ENCODE peak calls at places on chromosomes 1 and 21, in seven cellular contexts. O is neuronal stem cell, Q is H9, P is mesenchymal stem cell, R is mesendoderm, S is H1, V is trophoblast cell. Y is an unnamed sample. For H3K79me1, the result is how much of the 10 kb centered on the place peaks cover.

GRCh38 chr1:16984717-16985116 is 4.3 kb upstream of the MFAP2 start:
- DNase-seq in O (no peak), Q (no peak), P (peak), R (peak), S (peak), V (peak), Y (peak)

GRCh38 chr1:94773296-94773809 is 46.8 kb upstream of the SLC44A3 start:
- DNase-seq in O (no peak), Q (no peak), P (peak), R (peak), S (no peak), V (no peak), Y (no peak)

GRCh38 chr1:207848234-207848633 is 62.7 kb downstream of the CD34 start:
- DNase-seq in O (no peak), Q (no peak), P (peak), R (no peak), S (no peak), V (peak), Y (peak)

GRCh38 chr1:208534979-208535378 is 290.8 kb upstream of the PLXNA2 start:
- DNase-seq in O (no peak), Q (no peak), P (no peak), R (no peak), S (no peak), V (no peak), Y (no peak)

GRCh38 chr1:210922666-210923065 is 211.3 kb downstream of the KCNH1 start:
- DNase-seq in O (no peak), Q (no peak), P (no peak), R (no peak), S (no peak), V (no peak), Y (no peak)

GRCh38 chr21:43865471-43866181 is 603 bp downstream of the AGPAT3 start:
- DNase-seq in O (no peak), Q (no peak), P (peak), R (no peak), S (peak), V (peak), Y (peak)

GRCh38 chr21:25638634-25639166 is 358 bp upstream of the JAM2 start:
- DNase-seq in O (peak), Q (no peak), P (peak), R (no peak), S (no peak), V (peak), Y (peak)

GRCh38 chr1:204345425-204345824 is 14.3 kb downstream of the PLEKHA6 start:
- DNase-seq in O (no peak), Q (no peak), P (no peak), R (no peak), S (no peak), V (no peak), Y (no peak)

GRCh38 chr1:216119600-216119999 is 303.6 kb downstream of the USH2A start:
- DNase-seq in O (no peak), Q (no peak), P (peak), R (peak), S (no peak), V (peak), Y (peak)

GRCh38 chr1:60678381-60678780 is 404.0 kb upstream of the NFIA start:
- DNase-seq in O (no peak), Q (no peak), P (no peak), R (no peak), S (no peak), V (no peak), Y (no peak)

GRCh38 chr1:119554188-119554587 is 47.2 kb downstream of the HSD3B1 start:
- DNase-seq in O (no peak), Q (no peak), P (peak), R (peak), S (no peak), V (no peak), Y (peak)

GRCh38 chr1:207081106-207081505 is 7.6 kb upstream of the C4BPB start:
- DNase-seq in O (no peak), Q (no peak), P (peak), R (no peak), S (no peak), V (no peak), Y (no peak)

GRCh38 chr1:162236622-162237021 is 140.0 kb downstream of the SPATA46 start:
- DNase-seq in O (no peak), Q (no peak), P (no peak), R (no peak), S (no peak), V (no peak), Y (no peak)

GRCh38 chr1:118429856-118430255 is 244.8 kb upstream of the SPAG17 start:
- DNase-seq in O (no peak), Q (no peak), P (no peak), R (no peak), S (no peak), V (no peak), Y (no peak)

GRCh38 chr1:67601955-67602354 is 83.0 kb upstream of the GADD45A start:
- DNase-seq in O (no peak), Q (no peak), P (no peak), R (no peak), S (no peak), V (no peak), Y (no peak)

GRCh38 chr1:46342084-46342656 is 1.6 kb downstream of the NSUN4 start:
- DNase-seq in O (no peak), Q (no peak), P (peak), R (peak), S (no peak), V (peak), Y (peak)

GRCh38 chr1:153119491-153119971 is 6.2 kb upstream of the SPRR2F start:
- DNase-seq in O (no peak), Q (no peak), P (no peak), R (no peak), S (no peak), V (no peak), Y (no peak)

GRCh38 chr21:34276711-34277425 is 86.9 kb upstream of the KCNE2 start:
- DNase-seq in O (no peak), Q (no peak), P (peak), R (no peak), S (no peak), V (no peak), Y (no peak)

GRCh38 chr1:1359668-1360468 is 1.5 kb upstream of the MXRA8 start:
- DNase-seq in O (no peak), Q (no peak), P (peak), R (no peak), S (no peak), V (peak), Y (peak)

GRCh38 chr1:153390938-153391710 is at the start of gene S100A8:
- DNase-seq in O (no peak), Q (no peak), P (no peak), R (no peak), S (no peak), V (peak), Y (no peak)

GRCh38 chr21:43188181-43188580 is 19.4 kb downstream of the CRYAA start:
- DNase-seq in O (no peak), Q (no peak), P (no peak), R (no peak), S (no peak), V (no peak), Y (no peak)

GRCh38 chr1:189682591-189682990 is 795.1 kb downstream of the BRINP3 start:
- DNase-seq in O (no peak), Q (no peak), P (no peak), R (no peak), S (no peak), V (peak), Y (no peak)

GRCh38 chr21:16322423-16322822 is 592.6 kb downstream of the USP25 start:
- DNase-seq in O (no peak), Q (no peak), P (no peak), R (no peak), S (no peak), V (no peak), Y (no peak)

GRCh38 chr1:18951818-18952391 is 4.6 kb downstream of the IFFO2 start:
- DNase-seq in O (no peak), Q (no peak), P (peak), R (no peak), S (no peak), V (peak), Y (no peak)

GRCh38 chr1:52365091-52365745 is 787 bp downstream of the CC2D1B start:
- DNase-seq in O (no peak), Q (peak), P (peak), R (peak), S (peak), V (peak), Y (peak)

GRCh38 chr1:52842643-52843310 is at the start of gene ZYG11A:
- DNase-seq in O (peak), Q (peak), P (peak), R (peak), S (peak), V (peak), Y (peak)

GRCh38 chr1:239630767-239631166 is 244.4 kb downstream of the CHRM3 start:
- DNase-seq in O (no peak), Q (peak), P (no peak), R (peak), S (no peak), V (no peak), Y (no peak)
- H3K79me1 ChIP-seq in O (under half), Q (under half), P (under half), R (under half), S (under half), V (under half), Y (under half)

DNA sequence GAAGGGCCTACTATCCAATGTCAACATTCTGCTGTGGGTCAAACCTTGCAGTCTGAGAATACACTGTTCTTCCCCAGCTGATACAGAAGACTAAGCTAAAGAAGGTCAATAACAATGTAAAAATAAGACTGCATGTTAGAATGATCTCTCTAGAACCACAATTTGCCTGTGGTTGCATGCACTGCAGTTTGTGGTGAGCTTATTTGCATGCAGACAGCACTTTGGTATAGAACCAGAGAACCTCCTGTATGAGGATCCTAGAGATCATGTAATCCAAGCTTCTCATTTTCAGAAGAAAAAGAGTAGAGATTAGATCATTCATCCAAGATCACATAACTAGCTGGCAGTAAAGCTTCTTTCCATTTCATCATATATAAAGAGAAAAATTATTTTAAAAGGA is 15.8 kb downstream of the SYNJ1 start:
- DNase-seq in O (no peak), Q (no peak), P (no peak), R (no peak), S (no peak), V (no peak), Y (no peak)
- H3K79me1 ChIP-seq in O (under half), Q (under half), P (under half), R (under half), S (under half), V (under half), Y (under half)

GRCh38 chr1:200153277-200154055 is 126.0 kb downstream of the NR5A2 start:
- DNase-seq in O (no peak), Q (no peak), P (peak), R (no peak), S (no peak), V (no peak), Y (no peak)
- H3K79me1 ChIP-seq in O (under half), Q (under half), P (under half), R (under half), S (under half), V (under half), Y (under half)

DNA sequence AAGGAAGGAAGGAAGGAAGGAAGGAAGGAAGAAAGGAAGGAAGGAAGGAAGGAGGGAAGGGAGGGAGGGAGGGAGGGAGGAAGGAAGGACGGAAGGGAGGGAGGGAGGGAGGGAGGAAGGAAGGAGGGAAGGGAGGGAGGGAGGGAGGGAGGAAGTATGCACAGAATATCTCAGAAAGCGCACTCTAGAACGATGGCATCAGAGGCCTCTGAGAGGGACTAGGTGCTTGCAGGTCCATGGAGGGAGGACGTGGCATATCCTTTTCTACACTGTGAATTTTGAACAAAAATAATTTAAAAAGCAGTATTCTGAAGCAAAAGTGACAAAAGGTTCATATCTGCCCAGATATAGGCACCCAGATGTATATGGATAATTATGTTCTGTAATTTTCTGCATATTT is 65.5 kb downstream of the SYF2 start:
- DNase-seq in O (no peak), Q (no peak), P (no peak), R (no peak), S (no peak), V (no peak), Y (no peak)
- H3K79me1 ChIP-seq in O (under half), Q (under half), P (under half), R (under half), S (under half), V (under half), Y (under half)

DNA sequence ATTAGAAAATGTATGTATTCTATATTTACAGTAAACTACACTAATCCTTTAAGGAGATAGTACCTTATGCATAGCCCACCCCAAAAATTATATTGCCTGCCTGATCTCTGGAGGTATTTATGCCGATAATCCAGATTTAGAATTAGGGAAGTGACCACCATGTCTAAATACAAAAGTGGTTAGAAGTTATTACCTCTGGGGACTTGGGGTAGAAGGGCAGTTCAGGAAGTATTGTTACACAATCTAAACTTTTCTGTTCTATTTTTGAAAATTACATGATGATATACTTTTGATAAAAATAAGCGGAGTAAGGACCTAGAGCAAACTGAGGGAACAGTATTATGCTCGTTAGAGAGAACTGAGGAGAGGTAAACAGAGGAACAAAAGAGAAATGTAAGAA is 90.5 kb upstream of the ZP4 start:
- DNase-seq in O (no peak), Q (no peak), P (no peak), R (no peak), S (no peak), V (no peak), Y (no peak)
- H3K79me1 ChIP-seq in O (under half), Q (under half), P (under half), R (under half), S (under half), V (under half), Y (under half)

GRCh38 chr1:214476229-214476957 is 75.0 kb downstream of the PTPN14 start:
- DNase-seq in O (no peak), Q (peak), P (peak), R (peak), S (no peak), V (no peak), Y (no peak)
- H3K79me1 ChIP-seq in O (under half), Q (under half), P (under half), R (under half), S (under half), V (under half), Y (half or more)

DNA sequence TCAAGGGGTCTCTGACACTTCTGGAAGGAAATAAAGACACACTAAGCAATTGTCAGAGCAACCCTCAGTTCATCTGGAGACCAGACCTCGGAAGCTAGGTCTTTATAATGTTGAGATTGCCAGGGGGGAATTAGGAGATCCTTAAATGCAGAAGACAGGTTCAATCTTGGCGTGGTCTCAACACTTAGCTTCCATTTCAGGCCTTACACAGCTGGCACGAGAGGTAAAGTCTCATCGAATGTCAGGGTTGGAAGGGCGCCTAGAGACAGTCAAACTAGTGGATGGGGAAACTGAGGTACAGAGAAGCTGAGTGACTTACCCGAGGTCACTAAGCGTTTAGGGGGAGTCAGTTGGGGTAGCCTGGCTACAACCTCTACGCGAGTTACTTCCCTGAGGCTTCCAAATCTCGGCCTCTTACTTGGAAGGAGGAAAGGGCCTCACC is 562 bp upstream of the EPB41 start:
- DNase-seq in O (no peak), Q (no peak), P (no peak), R (no peak), S (no peak), V (no peak), Y (no peak)
- H3K79me1 ChIP-seq in O (under half), Q (under half), P (under half), R (under half), S (under half), V (under half), Y (under half)

DNA sequence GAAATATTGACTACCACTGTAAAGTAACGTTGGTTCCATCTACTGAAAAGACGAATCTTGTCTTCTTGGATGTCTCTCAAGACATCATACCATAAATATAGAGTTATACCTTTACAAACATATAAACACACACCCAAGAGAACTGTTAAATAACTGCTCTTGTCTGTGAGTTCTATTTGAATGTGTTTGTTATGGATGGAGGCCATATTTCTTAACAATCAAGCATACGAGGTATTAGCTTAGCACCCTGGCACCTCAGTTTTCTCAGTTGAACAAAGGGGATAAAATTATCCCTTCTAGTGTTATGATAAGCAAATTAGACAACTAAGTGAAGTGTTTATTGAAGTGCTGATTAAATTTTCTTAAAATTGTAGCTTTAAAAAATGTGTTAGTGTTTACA is 336.6 kb upstream of the ZRANB2 start:
- DNase-seq in O (no peak), Q (no peak), P (no peak), R (no peak), S (no peak), V (no peak), Y (no peak)
- H3K79me1 ChIP-seq in O (under half), Q (under half), P (under half), R (under half), S (under half), V (under half), Y (under half)

GRCh38 chr1:8218351-8219092 is 99.4 kb upstream of the SLC45A1 start:
- DNase-seq in O (no peak), Q (no peak), P (peak), R (no peak), S (no peak), V (peak), Y (peak)
- H3K79me1 ChIP-seq in O (under half), Q (under half), P (under half), R (under half), S (under half), V (under half), Y (under half)

GRCh38 chr1:6030547-6031261 is 15.0 kb upstream of the KCNAB2 start:
- DNase-seq in O (no peak), Q (no peak), P (no peak), R (no peak), S (no peak), V (no peak), Y (no peak)

GRCh38 chr1:6034750-6035096 is 11.0 kb upstream of the KCNAB2 start:
- DNase-seq in O (no peak), Q (no peak), P (no peak), R (no peak), S (no peak), V (no peak), Y (no peak)

GRCh38 chr1:6033986-6034749 is 11.5 kb upstream of the KCNAB2 start:
- DNase-seq in O (no peak), Q (peak), P (peak), R (peak), S (peak), V (peak), Y (peak)

GRCh38 chr1:6035265-6035664 is 10.4 kb upstream of the KCNAB2 start:
- DNase-seq in O (no peak), Q (no peak), P (no peak), R (no peak), S (no peak), V (no peak), Y (no peak)

DNA sequence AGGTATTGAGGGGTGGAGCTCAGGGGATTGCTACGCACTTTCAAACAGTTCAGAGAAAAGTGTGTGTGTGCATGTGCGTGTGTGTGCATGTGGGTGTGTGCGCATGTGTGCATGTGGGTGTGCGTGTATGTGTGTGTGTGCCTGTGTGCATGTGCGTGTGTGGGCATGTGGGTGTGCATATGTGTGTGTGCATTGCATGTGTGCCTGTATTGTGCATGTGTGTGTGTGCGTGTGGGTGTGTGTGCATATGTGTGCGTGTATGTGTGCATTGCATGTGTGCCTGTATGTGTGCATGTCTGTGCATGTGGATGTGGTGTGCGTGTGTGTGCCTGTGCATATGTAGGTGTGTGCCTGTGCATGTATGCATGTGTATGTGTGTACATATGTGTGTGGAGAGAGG is 12.6 kb upstream of the KCNAB2 start:
- DNase-seq in O (no peak), Q (no peak), P (no peak), R (no peak), S (no peak), V (no peak), Y (no peak)
- H3K79me1 ChIP-seq in O (under half), Q (under half), P (under half), R (under half), S (under half), V (under half), Y (under half)